ENCODE peak calls at places on chromosomes 12 and 14, in four cellular contexts. R is anterior cingulate cortex, M is HuH-7.5, S is MCF 10A. I is an unnamed sample.

GRCh38 chr12:6834873-6835272 is 5.9 kb upstream of the GNB3 start:
- DNase-seq in M (no peak), S (no peak), R (no peak), I (no peak)

GRCh38 chr12:64551676-64552075 is 58.6 kb upstream of the RASSF3 start:
- DNase-seq in S (no peak), M (no peak), R (no peak), I (no peak)

GRCh38 chr12:121838096-121838495 is 20.6 kb downstream of the HPD start:
- DNase-seq in M (no peak), R (no peak), S (no peak), I (no peak)

GRCh38 chr14:94079891-94080605 is 954 bp downstream of the DDX24 start:
- DNase-seq in S (no peak), M (no peak), R (no peak), I (peak)

GRCh38 chr12:51323317-51323960 is 535 bp downstream of the BIN2 start:
- DNase-seq in R (no peak), S (no peak), M (no peak), I (no peak)

GRCh38 chr12:2231011-2231595 is 178.3 kb downstream of the CACNA1C start:
- DNase-seq in R (no peak), S (no peak), M (no peak), I (no peak)

GRCh38 chr14:93994919-93995682 is 2.0 kb upstream of the CCDC197 start:
- DNase-seq in S (peak), M (no peak), R (peak), I (peak)

GRCh38 chr12:94980577-94980976 is 22.9 kb downstream of the NDUFA12 start:
- DNase-seq in S (no peak), M (no peak), R (no peak), I (no peak)

GRCh38 chr14:100438271-100438670 is 115.1 kb downstream of the SLC25A47 start:
- DNase-seq in M (no peak), S (no peak), R (no peak), I (no peak)

GRCh38 chr12:54028324-54029201 is at the start of gene HOXC6:
- DNase-seq in S (peak), M (peak), R (no peak), I (no peak)

GRCh38 chr12:28708918-28709371 is 440.1 kb upstream of the FAR2 start:
- DNase-seq in R (no peak), S (no peak), M (no peak), I (no peak)

GRCh38 chr14:65101631-65102440 is 481 bp downstream of the MAX start:
- DNase-seq in R (peak), S (peak), M (peak), I (peak)

GRCh38 chr12:72141381-72141780 is 130.8 kb upstream of the TRHDE start:
- DNase-seq in R (no peak), M (peak), S (peak), I (peak)

GRCh38 chr12:4117386-4118016 is 156.1 kb upstream of the CCND2 start:
- DNase-seq in M (no peak), R (no peak), S (no peak), I (no peak)

GRCh38 chr12:51441583-51441982 is 17.0 kb downstream of the SLC4A8 start:
- DNase-seq in S (peak), M (no peak), R (peak), I (no peak)

GRCh38 chr12:94010307-94010706 is 138.1 kb upstream of the PLXNC1 start:
- DNase-seq in S (no peak), R (no peak), M (no peak), I (no peak)

GRCh38 chr14:90299408-90299807 is 32.3 kb downstream of the NRDE2 start:
- DNase-seq in S (no peak), M (no peak), R (no peak), I (no peak)

GRCh38 chr14:64610049-64610746 is 60.4 kb downstream of the PPP1R36 start:
- DNase-seq in S (no peak), M (no peak), R (no peak), I (no peak)

GRCh38 chr12:42779186-42779859 is 189.8 kb upstream of the PRICKLE1 start:
- DNase-seq in R (no peak), M (no peak), S (peak), I (peak)

GRCh38 chr14:68811161-68811560 is 18.3 kb upstream of the ZFP36L1 start:
- DNase-seq in R (no peak), S (no peak), M (no peak), I (no peak)

GRCh38 chr14:69693145-69693544 is 73.8 kb upstream of the SRSF5 start:
- DNase-seq in S (no peak), R (peak), M (no peak), I (no peak)

GRCh38 chr12:33427071-33427470 is 12.5 kb downstream of the SYT10 start:
- DNase-seq in M (no peak), R (no peak), S (peak), I (no peak)

GRCh38 chr12:42213023-42213422 is 25.0 kb downstream of the YAF2 start:
- DNase-seq in S (peak), R (no peak), M (no peak), I (peak)

GRCh38 chr12:32240833-32241232 is 134.2 kb downstream of the BICD1 start:
- DNase-seq in M (no peak), S (peak), R (no peak), I (no peak)

GRCh38 chr12:10409387-10409786 is at the start of gene KLRC4:
- DNase-seq in R (no peak), M (no peak), S (no peak), I (no peak)

GRCh38 chr12:96225003-96225855 is 31.1 kb downstream of the ELK3 start:
- DNase-seq in S (no peak), R (no peak), M (no peak), I (no peak)

GRCh38 chr14:101505216-101505970 is 55.9 kb upstream of the DIO3 start:
- DNase-seq in S (no peak), M (no peak), R (no peak), I (no peak)

GRCh38 chr14:48826058-48826457 is 760.1 kb downstream of the RPS29 start:
- DNase-seq in M (no peak), S (no peak), R (no peak), I (no peak)

GRCh38 chr12:132427177-132427725 is 62.7 kb upstream of the FBRSL1 start:
- DNase-seq in R (no peak), S (no peak), M (no peak), I (no peak)

GRCh38 chr14:32352631-32353030 is 23.5 kb downstream of the AKAP6 start:
- DNase-seq in R (no peak), M (no peak), S (no peak), I (no peak)

GRCh38 chr14:54102051-54102456 is 145.4 kb upstream of the BMP4 start:
- DNase-seq in S (no peak), M (no peak), R (no peak), I (no peak)

I was measured in foreskin keratinocyte.